ENCODE peak calls at places on chromosome 19, in four cellular contexts. One of them, this sample, is unnamed.

GRCh38 chr19:9877775-9878510 is 42.8 kb downstream of the PIN1 start:
- DNase-seq in HepG2: no peak
- DNase-seq in H1: no peak
- DNase-seq in K562: no peak
- DNase-seq in this sample: peak; percentile 58

GRCh38 chr19:9565900-9566705 is 18.2 kb downstream of the ZNF121 start:
- DNase-seq in H1: no peak
- DNase-seq in K562: no peak
- DNase-seq in HepG2: no peak
- DNase-seq in this sample: no peak

GRCh38 chr19:37905936-37906867 is at the start of gene WDR87:
- DNase-seq in H1: no peak
- DNase-seq in HepG2: peak; percentile 51
- DNase-seq in K562: peak; percentile 73
- DNase-seq in this sample: no peak

GRCh38 chr19:2097330-2098327 is 914 bp downstream of the IZUMO4 start:
- DNase-seq in HepG2: no peak
- DNase-seq in H1: peak; percentile 57
- DNase-seq in K562: no peak
- DNase-seq in this sample: no peak

GRCh38 chr19:38975861-38976271 is 324 bp upstream of the FBXO17 start:
- DNase-seq in HepG2: peak; percentile 60
- DNase-seq in K562: peak; percentile 89
- DNase-seq in H1: peak; percentile 68
- DNase-seq in this sample: no peak

GRCh38 chr19:35044317-35045117 is 3.0 kb downstream of the HPN start:
- DNase-seq in HepG2: peak; percentile 28
- DNase-seq in H1: peak; percentile 95
- DNase-seq in K562: peak; percentile 80
- DNase-seq in this sample: no peak

GRCh38 chr19:53131732-53132131 is 978 bp downstream of the ZNF415 start:
- DNase-seq in K562: no peak
- DNase-seq in H1: no peak
- DNase-seq in HepG2: no peak
- DNase-seq in this sample: no peak

GRCh38 chr19:39223703-39224279 is 19.7 kb upstream of the SYCN start:
- DNase-seq in K562: peak; percentile 62
- DNase-seq in H1: peak; percentile 65
- DNase-seq in HepG2: no peak
- DNase-seq in this sample: no peak

GRCh38 chr19:36108684-36109083 is 2.3 kb upstream of the OVOL3 start:
- DNase-seq in K562: no peak
- DNase-seq in HepG2: no peak
- DNase-seq in H1: no peak
- DNase-seq in this sample: no peak

GRCh38 chr19:40210919-40211318 is 7.3 kb downstream of the TTC9B start:
- DNase-seq in H1: no peak
- DNase-seq in HepG2: no peak
- DNase-seq in K562: no peak
- DNase-seq in this sample: no peak

GRCh38 chr19:14686411-14686810 is 3.4 kb upstream of the ZNF333 start:
- DNase-seq in H1: no peak
- DNase-seq in K562: no peak
- DNase-seq in HepG2: peak; percentile 8
- DNase-seq in this sample: peak; percentile 29

GRCh38 chr19:13315495-13315894 is 165.3 kb downstream of the IER2 start:
- DNase-seq in K562: no peak
- DNase-seq in HepG2: no peak
- DNase-seq in H1: no peak
- DNase-seq in this sample: no peak

GRCh38 chr19:29499921-29500590 is 25.7 kb upstream of the VSTM2B start:
- DNase-seq in HepG2: no peak
- DNase-seq in K562: no peak
- DNase-seq in H1: no peak
- DNase-seq in this sample: no peak

GRCh38 chr19:29497241-29497640 is 28.6 kb upstream of the VSTM2B start:
- DNase-seq in H1: no peak
- DNase-seq in HepG2: no peak
- DNase-seq in K562: no peak
- DNase-seq in this sample: no peak

GRCh38 chr19:29497686-29498436 is 27.9 kb upstream of the VSTM2B start:
- DNase-seq in HepG2: no peak
- DNase-seq in K562: no peak
- DNase-seq in H1: no peak
- DNase-seq in this sample: no peak

GRCh38 chr19:29501816-29502580 is 23.8 kb upstream of the VSTM2B start:
- DNase-seq in H1: no peak
- DNase-seq in HepG2: no peak
- DNase-seq in K562: no peak
- DNase-seq in this sample: no peak

DNA sequence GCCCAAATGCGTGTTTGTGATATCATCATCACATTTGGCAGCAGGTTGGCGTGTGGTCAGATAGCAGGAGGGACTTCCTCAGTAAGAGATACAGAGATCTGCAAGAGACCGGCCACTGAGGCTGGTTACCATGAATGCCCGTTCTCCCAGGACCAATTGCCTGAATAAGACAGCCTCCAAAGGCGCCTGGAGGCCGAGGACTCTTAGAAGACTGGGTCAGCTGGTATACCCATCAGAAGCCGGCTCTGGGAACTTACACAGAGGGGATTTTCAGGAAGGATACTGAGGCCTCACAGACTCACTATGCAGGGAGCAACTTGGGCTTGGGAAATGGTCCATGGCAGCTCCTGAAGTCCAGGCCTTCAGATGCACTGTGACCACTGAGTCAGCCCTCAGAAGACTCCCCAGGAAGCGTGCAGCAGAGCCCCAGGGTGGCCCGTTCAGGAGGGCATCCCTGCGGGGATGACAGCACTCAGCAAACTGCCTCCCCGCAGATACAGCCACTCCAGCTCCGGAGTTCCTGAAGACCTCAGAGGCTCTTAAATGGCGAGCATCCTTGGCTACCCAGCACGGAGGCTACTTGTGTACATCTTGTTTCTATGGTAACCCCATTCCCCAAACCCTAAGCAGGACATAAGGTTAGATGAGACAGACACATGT is 26.4 kb upstream of the VSTM2B start:
- DNase-seq in H1: no peak
- DNase-seq in K562: no peak
- DNase-seq in HepG2: no peak
- DNase-seq in this sample: no peak
- TF ChIP-seq FOSL1 in H1: no peak
- TF ChIP-seq FOSL1 in K562: no peak
- TF ChIP-seq FOSL1 in HepG2: no peak
- TF ChIP-seq FOSL1 in this sample: no peak

GRCh38 chr19:18832331-18833140 is 777 bp downstream of the UPF1 start:
- DNase-seq in H1: peak; percentile 67
- DNase-seq in K562: peak; percentile 74
- DNase-seq in HepG2: peak; percentile 46
- DNase-seq in this sample: no peak

GRCh38 chr19:18834644-18834984 is 2.9 kb downstream of the UPF1 start:
- DNase-seq in HepG2: no peak
- DNase-seq in H1: no peak
- DNase-seq in K562: no peak
- DNase-seq in this sample: no peak

GRCh38 chr19:18833141-18833476 is 1.4 kb downstream of the UPF1 start:
- DNase-seq in HepG2: no peak
- DNase-seq in K562: no peak
- DNase-seq in H1: no peak
- DNase-seq in this sample: no peak

GRCh38 chr19:18831524-18832330 is at the start of gene UPF1:
- DNase-seq in HepG2: peak; percentile 82
- DNase-seq in H1: peak; percentile 97
- DNase-seq in K562: peak; percentile 93
- DNase-seq in this sample: peak; percentile 69

DNA sequence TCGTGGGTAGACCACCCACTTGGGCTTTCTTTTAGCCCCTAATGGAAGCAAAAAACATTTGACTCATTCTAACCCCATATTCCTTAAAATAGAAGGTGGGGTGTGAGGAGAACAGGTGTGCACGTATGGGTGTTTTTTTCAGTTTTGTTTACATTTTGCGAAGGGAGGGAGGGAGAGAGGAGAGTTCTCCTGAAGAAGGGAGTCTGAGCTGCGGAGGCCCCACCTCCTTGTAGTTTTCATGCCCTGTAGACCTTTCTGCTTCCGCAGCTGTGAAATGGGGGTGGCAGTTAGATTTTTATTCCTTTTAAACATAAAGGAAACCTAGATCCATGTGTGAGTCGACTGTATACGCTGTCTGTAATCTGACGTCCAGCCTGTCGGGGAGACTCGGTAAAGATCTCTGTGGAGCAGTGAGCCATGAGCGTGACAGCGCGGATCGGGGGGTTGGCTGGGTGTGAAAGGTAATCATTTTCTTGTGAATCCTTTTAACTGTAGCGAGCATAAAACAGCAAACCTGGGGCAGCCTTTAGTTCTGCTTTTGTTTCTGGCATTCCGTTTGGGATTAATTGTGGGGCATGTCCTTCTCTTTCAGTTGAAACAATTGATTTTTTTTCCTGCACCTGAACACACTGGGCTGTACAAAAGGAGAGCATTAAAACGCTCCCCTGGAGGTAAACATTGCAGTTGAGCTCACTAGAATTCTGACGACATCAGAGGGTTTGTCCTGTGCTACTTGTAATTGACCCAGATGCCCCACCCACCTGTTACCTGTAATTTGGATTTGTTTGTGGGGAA is 2.3 kb downstream of the UPF1 start:
- DNase-seq in K562: peak; percentile 23
- DNase-seq in H1: no peak
- DNase-seq in HepG2: peak; percentile 53
- DNase-seq in this sample: no peak
- TF ChIP-seq FOSL1 in K562: no peak
- TF ChIP-seq FOSL1 in H1: no peak
- TF ChIP-seq FOSL1 in HepG2: no peak
- TF ChIP-seq FOSL1 in this sample: no peak

GRCh38 chr19:48351341-48351752 is 12.4 kb downstream of the TMEM143 start:
- DNase-seq in HepG2: peak; percentile 63
- DNase-seq in H1: peak; percentile 97
- DNase-seq in K562: peak; percentile 84
- DNase-seq in this sample: no peak
- TF ChIP-seq FOSL1 in HepG2: no peak
- TF ChIP-seq FOSL1 in H1: no peak
- TF ChIP-seq FOSL1 in K562: no peak
- TF ChIP-seq FOSL1 in this sample: no peak

DNA sequence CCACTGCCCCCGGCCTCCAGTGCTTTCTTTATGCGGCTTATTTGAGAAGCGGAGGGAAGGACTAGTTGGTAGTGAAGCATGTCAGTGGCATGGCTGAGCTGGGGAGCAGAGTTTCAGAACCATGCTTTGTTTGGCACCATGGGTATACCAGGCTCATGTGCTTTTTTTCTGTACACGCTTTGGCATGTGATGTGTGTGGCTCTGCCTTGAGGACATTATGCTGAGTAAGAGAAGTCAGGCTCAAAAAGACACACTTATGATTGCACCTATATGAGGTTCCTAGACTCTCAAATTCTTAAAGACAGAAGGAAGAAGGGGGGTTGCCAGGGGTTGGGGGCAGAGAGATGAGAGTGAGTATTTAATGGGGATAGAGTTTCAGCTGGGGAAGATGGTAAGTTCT is 21.3 kb downstream of the GATAD2A start:
- DNase-seq in HepG2: no peak
- DNase-seq in H1: no peak
- DNase-seq in K562: no peak
- DNase-seq in this sample: no peak
- TF ChIP-seq FOSL1 in HepG2: no peak
- TF ChIP-seq FOSL1 in H1: no peak
- TF ChIP-seq FOSL1 in K562: no peak
- TF ChIP-seq FOSL1 in this sample: no peak

GRCh38 chr19:46077815-46078167 is 37.0 kb upstream of the IGFL4 start:
- DNase-seq in H1: no peak
- DNase-seq in HepG2: no peak
- DNase-seq in K562: no peak
- DNase-seq in this sample: no peak

GRCh38 chr19:46081928-46082727 is 41.3 kb upstream of the IGFL4 start:
- DNase-seq in HepG2: peak; percentile 41
- DNase-seq in H1: no peak
- DNase-seq in K562: peak; percentile 50
- DNase-seq in this sample: peak; percentile 48

GRCh38 chr19:46076951-46077814 is 36.4 kb upstream of the IGFL4 start:
- DNase-seq in HepG2: peak; percentile 87
- DNase-seq in K562: peak; percentile 87
- DNase-seq in H1: peak; percentile 85
- DNase-seq in this sample: peak; percentile 82

GRCh38 chr19:46082728-46083050 is 41.8 kb downstream of the IGFL3 start:
- DNase-seq in K562: no peak
- DNase-seq in H1: no peak
- DNase-seq in HepG2: no peak
- DNase-seq in this sample: no peak

GRCh38 chr19:46080561-46080960 is 39.8 kb upstream of the IGFL4 start:
- DNase-seq in H1: no peak
- DNase-seq in K562: no peak
- DNase-seq in HepG2: no peak
- DNase-seq in this sample: no peak
- TF ChIP-seq FOSL1 in H1: no peak
- TF ChIP-seq FOSL1 in K562: no peak
- TF ChIP-seq FOSL1 in HepG2: no peak
- TF ChIP-seq FOSL1 in this sample: no peak

GRCh38 chr19:55345818-55346724 is 6.4 kb downstream of the KMT5C start:
- DNase-seq in K562: peak; percentile 61
- DNase-seq in HepG2: no peak
- DNase-seq in H1: no peak
- DNase-seq in this sample: no peak
- TF ChIP-seq FOSL1 in K562: no peak
- TF ChIP-seq FOSL1 in HepG2: no peak
- TF ChIP-seq FOSL1 in H1: no peak
- TF ChIP-seq FOSL1 in this sample: no peak